ENCODE peak calls at places on chromosome 20, in ten cellular contexts. U is heart left ventricle, T is mesenchymal stem cell, H is tibial nerve, N is AG04450, J is upper lobe of right lung, K is GM12878, G is brain microvascular endothelial cell, Z is GM23338, L is bronchial epithelial cell. B is an unnamed sample.

GRCh38 chr20:32457476-32457986 is 99.4 kb downstream of the ASXL1 start:
- DNase-seq in U (peak; percentile 74), T (peak; percentile 84), H (no peak), N (no peak), J (peak; percentile 78), K (no peak), G (no peak), Z (peak; percentile 99), L (peak; percentile 22), B (peak; percentile 100)

GRCh38 chr20:4858000-4858399 is 136.3 kb downstream of the PRND start:
- DNase-seq in U (no peak), T (no peak), H (no peak), N (no peak), J (no peak), K (no peak), G (no peak), Z (no peak), L (no peak), B (no peak)

GRCh38 chr20:11372831-11373230 is 544.9 kb upstream of the BTBD3 start:
- DNase-seq in U (no peak), T (peak; percentile 45), H (no peak), N (no peak), J (no peak), K (no peak), G (no peak), Z (no peak), L (no peak), B (no peak)

GRCh38 chr20:40563296-40563950 is 125.6 kb downstream of the MAFB start:
- DNase-seq in U (no peak), T (peak; percentile 33), H (no peak), N (no peak), J (peak; percentile 86), K (no peak), G (peak; percentile 22), Z (no peak), L (peak; percentile 83), B (no peak)

GRCh38 chr20:54140927-54141566 is 32.7 kb downstream of the CYP24A1 start:
- DNase-seq in U (no peak), T (no peak), H (no peak), N (no peak), J (no peak), K (no peak), G (no peak), Z (no peak), L (peak; percentile 90), B (no peak)

GRCh38 chr20:53269380-53269779 is 297.2 kb downstream of the TSHZ2 start:
- DNase-seq in U (no peak), T (no peak), H (no peak), N (no peak), J (no peak), K (no peak), G (no peak), Z (no peak), L (no peak), B (no peak)

GRCh38 chr20:40293740-40294139 is 395.3 kb downstream of the MAFB start:
- DNase-seq in U (no peak), T (no peak), H (no peak), N (no peak), J (no peak), K (no peak), G (no peak), Z (no peak), L (no peak), B (no peak)

GRCh38 chr20:39429716-39430115 is 467.6 kb downstream of the DHX35 start:
- DNase-seq in U (no peak), T (no peak), H (no peak), N (no peak), J (no peak), K (no peak), G (no peak), Z (peak; percentile 65), L (peak; percentile 5), B (peak; percentile 23)

GRCh38 chr20:25372584-25373336 is 17.9 kb downstream of the ABHD12 start:
- DNase-seq in U (no peak), T (peak; percentile 97), H (no peak), N (peak; percentile 89), J (no peak), K (no peak), G (peak; percentile 95), Z (no peak), L (peak; percentile 97), B (no peak)

GRCh38 chr20:33674294-33675126 is at the start of gene NECAB3:
- DNase-seq in U (peak; percentile 86), T (peak; percentile 74), H (peak; percentile 78), N (no peak), J (peak; percentile 92), K (no peak), G (peak; percentile 60), Z (peak; percentile 84), L (peak; percentile 34), B (peak; percentile 99)

GRCh38 chr20:13221673-13222318 is 722 bp downstream of the ISM1 start:
- DNase-seq in U (peak; percentile 29), T (peak; percentile 59), H (no peak), N (no peak), J (peak; percentile 80), K (no peak), G (peak; percentile 37), Z (peak; percentile 83), L (peak; percentile 46), B (peak; percentile 86)

GRCh38 chr20:8589956-8590355 is 457.9 kb downstream of the PLCB1 start:
- DNase-seq in U (no peak), T (no peak), H (no peak), N (no peak), J (no peak), K (no peak), G (peak; percentile 12), Z (no peak), L (no peak), B (no peak)

GRCh38 chr20:2301164-2301622 is 5.4 kb downstream of the TGM3 start:
- DNase-seq in U (peak; percentile 57), T (peak; percentile 50), H (no peak), N (no peak), J (peak; percentile 74), K (peak; percentile 89), G (no peak), Z (no peak), L (no peak), B (no peak)

DNA sequence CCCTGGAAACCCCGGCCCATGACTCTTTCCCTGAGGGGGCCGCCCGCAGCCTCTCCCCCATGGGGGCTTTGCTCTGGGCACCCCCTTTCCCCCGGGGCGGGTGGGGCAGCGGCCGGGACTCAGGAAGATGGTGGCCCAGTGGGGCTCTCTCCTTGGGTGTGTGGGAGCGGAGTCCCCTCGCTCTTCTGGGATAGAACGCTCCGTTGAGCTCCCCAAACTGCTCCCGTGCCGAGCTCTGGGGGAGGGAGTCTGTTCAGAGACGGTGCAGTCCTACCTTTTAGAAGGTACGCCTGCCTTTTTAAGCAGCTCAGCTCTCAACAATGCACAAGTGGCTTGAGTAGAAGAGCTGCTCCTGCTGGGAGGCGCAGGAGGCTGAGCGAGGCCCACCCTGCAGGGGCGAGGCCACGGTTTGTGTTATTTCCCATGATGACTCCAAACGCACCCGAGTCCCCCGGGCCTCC is 21.7 kb upstream of the BHLHE23 start:
- DNase-seq in U (no peak), T (no peak), H (no peak), N (no peak), J (peak; percentile 53), K (no peak), G (no peak), Z (peak; percentile 48), L (no peak), B (peak; percentile 78)
- H3K4me3 ChIP-seq in U (no peak overlapping the region), T (no peak overlapping the region), H (no peak overlapping the region), N (no peak overlapping the region), J (no peak overlapping the region), K (no peak overlapping the region), G (no peak overlapping the region), Z (peak overlapping the region; percentile 51), L (no peak overlapping the region), B (peak overlapping the region; percentile 22)

DNA sequence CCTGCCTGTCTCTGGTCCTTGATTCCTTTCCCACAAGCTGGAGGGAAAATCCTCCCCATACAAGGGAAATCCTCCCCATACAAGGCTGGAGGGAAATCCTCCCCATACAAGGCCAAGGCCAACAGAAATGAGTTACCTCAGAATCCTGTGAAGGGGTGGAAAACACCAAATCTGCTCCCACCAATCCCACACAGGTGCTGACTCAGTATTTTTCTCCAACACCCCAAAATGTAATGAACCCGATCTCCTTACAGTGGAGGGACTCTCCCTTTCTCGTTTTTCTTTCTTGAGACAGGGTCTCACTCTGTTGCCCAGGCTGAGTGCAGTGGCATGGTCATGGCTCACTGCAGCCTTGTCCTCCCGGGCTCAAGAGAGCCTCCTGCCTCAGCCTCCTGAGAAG is 6.3 kb downstream of the SNHG17 start:
- DNase-seq in U (no peak), T (no peak), H (no peak), N (no peak), J (no peak), K (no peak), G (no peak), Z (no peak), L (no peak), B (no peak)
- H3K27me3 ChIP-seq in U (no peaks in the 10 kb centered on the region), T (no peaks in the 10 kb centered on the region), H (no peaks in the 10 kb centered on the region), N (no peaks in the 10 kb centered on the region), J (no peaks in the 10 kb centered on the region), K (no peaks in the 10 kb centered on the region), G (no peaks in the 10 kb centered on the region), Z (no peaks in the 10 kb centered on the region), L (no peaks in the 10 kb centered on the region), B (no peaks in the 10 kb centered on the region)

GRCh38 chr20:62953167-62953838 is 794 bp downstream of the SLC17A9 start:
- DNase-seq in U (no peak), T (peak; percentile 9), H (no peak), N (no peak), J (no peak), K (no peak), G (no peak), Z (no peak), L (no peak), B (peak; percentile 76)
- H3K4me3 ChIP-seq in U (peak overlapping the region; percentile 31), T (no peak overlapping the region), H (peak overlapping the region; percentile 31), N (peak overlapping the region; percentile 17), J (peak overlapping the region; percentile 39), K (peak overlapping the region; percentile 98), G (peak overlapping the region; percentile 57), Z (peak overlapping the region; percentile 61), L (no peak overlapping the region), B (peak overlapping the region; percentile 54)

DNA sequence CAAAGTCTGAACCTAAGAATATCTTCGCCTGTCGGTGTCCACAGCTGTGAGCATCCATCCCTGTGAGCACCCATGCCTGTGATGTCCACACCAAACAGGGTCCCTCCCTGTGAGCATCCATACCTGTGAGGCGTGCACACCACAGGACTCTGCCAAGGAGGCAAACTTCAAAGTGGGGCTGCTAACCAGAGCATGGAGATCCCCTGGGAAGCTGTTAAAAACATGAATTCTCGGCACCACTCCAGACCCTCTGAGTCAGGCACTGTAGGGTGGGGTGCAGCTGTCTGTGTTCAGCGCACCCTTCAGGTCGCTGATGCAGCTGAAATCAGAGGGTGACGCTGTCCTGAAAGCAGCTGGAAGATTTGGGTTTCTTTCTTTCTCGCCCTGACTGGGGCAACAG is 85.4 kb upstream of the NXT1 start:
- DNase-seq in U (no peak), T (no peak), H (no peak), N (no peak), J (no peak), K (no peak), G (peak; percentile 60), Z (no peak), L (no peak), B (no peak)
- H3K27me3 ChIP-seq in U (no peaks in the 10 kb centered on the region), T (no peaks in the 10 kb centered on the region), H (no peaks in the 10 kb centered on the region), N (no peaks in the 10 kb centered on the region), J (no peaks in the 10 kb centered on the region), K (no peaks in the 10 kb centered on the region), G (no peaks in the 10 kb centered on the region), Z (no peaks in the 10 kb centered on the region), L (no peaks in the 10 kb centered on the region), B (no peaks in the 10 kb centered on the region)

DNA sequence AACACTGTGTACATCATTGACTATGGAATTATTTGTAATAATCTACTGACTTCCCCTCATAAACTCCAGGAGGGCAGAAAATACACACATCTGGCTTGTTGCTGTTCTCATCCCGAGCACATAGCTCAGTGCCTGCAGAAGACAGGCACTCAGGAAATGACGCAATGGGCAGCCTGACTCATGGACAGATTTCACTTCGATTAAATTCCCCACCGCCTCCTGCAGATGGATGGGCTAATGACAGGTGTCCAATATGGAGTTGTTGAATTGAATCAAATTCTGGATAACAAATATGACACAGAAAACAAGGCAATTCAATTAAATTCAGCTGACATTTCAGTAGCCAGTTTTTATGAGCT is 9.1 kb downstream of the ANKRD60 start:
- DNase-seq in U (no peak), T (no peak), H (no peak), N (no peak), J (no peak), K (no peak), G (peak; percentile 54), Z (no peak), L (peak; percentile 60), B (no peak)
- H3K4me3 ChIP-seq in U (no peak overlapping the region), T (no peak overlapping the region), H (no peak overlapping the region), N (no peak overlapping the region), J (no peak overlapping the region), K (no peak overlapping the region), G (no peak overlapping the region), Z (no peak overlapping the region), L (no peak overlapping the region), B (no peak overlapping the region)